ENCODE peak calls at places on chromosomes 1 and 21, in eight cellular contexts. H is gastrocnemius medialis; B is cardiac muscle cell; G is CD8-positive, alpha-beta memory T cell; R is left ventricle myocardium inferior; D is tibial nerve; T is CD4-positive, alpha-beta memory T cell; O is IMR-90. X is an unnamed sample.

GRCh38 chr1:3483801-3484444 is 29.5 kb downstream of the ARHGEF16 start:
- DNase-seq in H (no peak), B (peak; percentile 66), G (peak; percentile 22), R (no peak), D (no peak), T (peak; percentile 30), O (no peak), X (peak; percentile 44)

GRCh38 chr1:7583291-7584096 is 187.6 kb upstream of the VAMP3 start:
- DNase-seq in H (peak; percentile 3), B (no peak), G (no peak), R (no peak), D (no peak), T (no peak), O (no peak), X (no peak)

GRCh38 chr1:89274431-89274857 is 1.8 kb upstream of the GBP5 start:
- DNase-seq in H (no peak), B (no peak), G (no peak), R (no peak), D (no peak), T (peak; percentile 43), O (peak; percentile 8), X (no peak)

GRCh38 chr1:2594001-2594640 is 7.5 kb downstream of the PRXL2B start:
- DNase-seq in H (no peak), B (no peak), G (no peak), R (peak; percentile 61), D (no peak), T (no peak), O (no peak), X (peak; percentile 62)

GRCh38 chr1:213231795-213232231 is 180.8 kb downstream of the RPS6KC1 start:
- DNase-seq in H (no peak), B (no peak), G (no peak), R (no peak), D (no peak), T (no peak), O (peak; percentile 48), X (no peak)

GRCh38 chr1:169060906-169061683 is 45.4 kb upstream of the ATP1B1 start:
- DNase-seq in H (no peak), B (peak; percentile 39), G (no peak), R (no peak), D (no peak), T (no peak), O (no peak), X (no peak)

GRCh38 chr1:107298526-107298925 is 157.7 kb downstream of the NTNG1 start:
- DNase-seq in H (no peak), B (no peak), G (no peak), R (no peak), D (no peak), T (no peak), O (no peak), X (no peak)

GRCh38 chr1:203188686-203189232 is 2.3 kb upstream of the CHI3L1 start:
- DNase-seq in H (no peak), B (no peak), G (no peak), R (no peak), D (no peak), T (no peak), O (no peak), X (no peak)

GRCh38 chr1:154755858-154756730 is 114.0 kb downstream of the KCNN3 start:
- DNase-seq in H (no peak), B (no peak), G (no peak), R (no peak), D (no peak), T (no peak), O (peak; percentile 36), X (no peak)

GRCh38 chr1:93749894-93750301 is 68.3 kb upstream of the BCAR3 start:
- DNase-seq in H (no peak), B (peak; percentile 70), G (no peak), R (no peak), D (no peak), T (no peak), O (no peak), X (no peak)

DNA sequence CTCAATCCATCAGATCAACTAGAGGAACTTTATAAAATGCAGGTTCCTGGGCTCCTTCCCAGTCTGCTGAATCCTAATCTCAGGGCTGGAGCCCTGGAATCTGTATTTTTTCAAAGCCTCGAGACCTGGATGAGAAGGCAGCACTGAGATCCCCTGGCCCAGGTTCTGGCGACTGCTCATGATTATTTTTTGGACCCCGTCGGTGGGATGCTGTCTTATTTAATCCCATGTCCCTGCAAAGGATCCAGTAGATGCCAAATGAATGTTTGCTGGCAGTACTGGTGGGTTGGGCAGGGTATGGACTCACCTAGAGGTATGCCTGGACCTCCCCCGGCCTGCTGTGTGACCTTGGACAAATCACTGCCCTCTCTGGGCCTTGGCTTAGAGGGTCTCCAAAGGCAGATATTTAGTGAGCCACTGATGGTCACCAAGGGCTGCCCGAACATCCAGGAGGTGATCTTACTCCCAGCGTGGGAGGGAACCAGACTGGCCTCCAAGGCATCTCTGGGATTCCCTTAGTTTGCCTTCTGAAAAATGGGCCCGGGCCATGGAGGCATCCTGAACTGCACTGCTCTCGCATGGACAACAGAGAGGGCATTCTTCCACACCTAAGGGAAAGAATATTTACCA is 91.6 kb upstream of the RUNX3 start:
- DNase-seq in H (no peak), B (no peak), G (no peak), R (no peak), D (no peak), T (no peak), O (no peak), X (no peak)
- H3K27ac ChIP-seq in H (no peak overlapping the region), B (no peak overlapping the region), G (peak overlapping the region; percentile 41), R (no peak overlapping the region), D (peak overlapping the region; percentile 17), T (peak overlapping the region; percentile 99), O (peak overlapping the region; percentile 48), X (no peak overlapping the region)

GRCh38 chr1:153127296-153127695 is 14.0 kb upstream of the SPRR2F start:
- DNase-seq in H (no peak), B (no peak), G (no peak), R (no peak), D (no peak), T (no peak), O (no peak), X (no peak)

GRCh38 chr1:153119491-153119971 is 6.2 kb upstream of the SPRR2F start:
- DNase-seq in H (no peak), B (peak; percentile 6), G (no peak), R (no peak), D (no peak), T (no peak), O (no peak), X (no peak)

GRCh38 chr1:153125536-153125935 is 12.2 kb upstream of the SPRR2F start:
- DNase-seq in H (no peak), B (no peak), G (no peak), R (no peak), D (no peak), T (no peak), O (no peak), X (no peak)

GRCh38 chr1:153120945-153121344 is 7.6 kb upstream of the SPRR2F start:
- DNase-seq in H (no peak), B (no peak), G (no peak), R (no peak), D (no peak), T (no peak), O (no peak), X (no peak)

DNA sequence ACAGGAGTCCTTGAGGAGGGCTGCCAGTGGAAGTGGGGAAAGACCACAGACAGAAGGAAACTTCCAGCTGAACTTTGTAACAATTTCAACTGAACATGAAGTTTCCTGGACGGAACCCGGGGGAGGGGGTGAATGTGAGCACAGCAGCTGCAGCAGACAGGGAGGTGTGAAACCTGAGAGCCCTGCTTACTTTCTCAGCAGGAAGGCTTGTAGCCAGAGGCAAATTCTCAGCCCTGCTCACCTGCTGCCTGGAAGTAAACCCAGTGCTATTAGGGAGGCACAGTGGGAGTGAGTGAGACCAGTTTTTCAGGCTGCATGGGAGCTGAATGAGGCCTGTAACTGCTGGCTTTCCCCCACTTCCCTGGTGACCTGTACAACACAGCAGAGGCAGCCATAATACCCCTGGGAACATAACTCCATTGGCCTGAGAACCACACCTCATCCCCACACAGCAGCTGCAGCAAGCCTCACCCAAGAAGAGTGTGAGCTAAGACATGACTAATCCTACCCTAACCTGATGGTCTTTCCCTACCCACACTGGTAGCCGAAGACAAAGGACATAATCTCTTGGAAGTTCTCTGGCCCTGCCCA is 9.6 kb upstream of the SPRR2F start:
- DNase-seq in H (no peak), B (peak; percentile 27), G (no peak), R (no peak), D (no peak), T (no peak), O (no peak), X (peak; percentile 4)
- H3K27ac ChIP-seq in H (no peak overlapping the region), B (peak overlapping the region; percentile 51), G (no peak overlapping the region), R (no peak overlapping the region), D (no peak overlapping the region), T (no peak overlapping the region), O (no peak overlapping the region), X (no peak overlapping the region)

GRCh38 chr21:43734830-43735229 is 15.9 kb downstream of the PDXK start:
- DNase-seq in H (no peak), B (no peak), G (peak; percentile 22), R (no peak), D (peak; percentile 76), T (no peak), O (peak; percentile 67), X (peak; percentile 47)

GRCh38 chr21:43735236-43736091 is 16.5 kb downstream of the PDXK start:
- DNase-seq in H (no peak), B (no peak), G (no peak), R (no peak), D (no peak), T (no peak), O (no peak), X (no peak)

GRCh38 chr21:43737158-43737950 is 18.4 kb downstream of the PDXK start:
- DNase-seq in H (no peak), B (no peak), G (no peak), R (no peak), D (no peak), T (no peak), O (no peak), X (no peak)

GRCh38 chr21:43734131-43734634 is 15.3 kb downstream of the PDXK start:
- DNase-seq in H (no peak), B (no peak), G (no peak), R (no peak), D (no peak), T (no peak), O (no peak), X (no peak)

DNA sequence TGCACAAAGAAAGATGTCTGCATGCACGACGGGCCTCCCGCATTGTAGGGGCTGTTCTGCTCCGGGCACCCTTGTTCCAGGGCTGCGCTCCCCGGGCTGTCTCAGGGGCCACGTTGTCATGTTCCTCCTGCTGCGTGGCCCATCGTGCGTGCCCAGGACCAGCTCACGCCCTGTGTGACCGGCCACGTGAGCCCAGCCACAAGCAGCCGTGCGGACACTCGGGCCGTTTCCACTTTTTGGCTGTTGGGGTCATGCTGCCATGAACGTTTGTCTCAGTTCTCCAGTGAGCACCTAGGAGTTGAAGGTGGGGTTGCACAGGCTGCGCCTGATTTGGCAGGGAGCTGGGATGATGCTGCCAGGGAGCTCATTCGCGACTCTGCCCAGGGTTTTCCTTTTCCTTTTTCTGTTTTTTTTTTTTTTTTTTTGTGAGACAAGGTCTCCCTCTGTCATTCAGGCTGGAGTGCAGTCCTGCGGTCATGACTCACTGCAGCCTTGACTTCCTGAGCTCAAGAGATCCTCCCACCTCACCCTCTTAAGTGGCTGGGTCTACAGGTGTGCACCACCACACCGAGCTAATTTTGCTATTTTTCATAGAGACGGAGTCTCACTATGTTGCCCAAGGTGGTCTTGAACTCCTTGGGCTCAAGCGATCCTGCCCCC is 17.4 kb downstream of the PDXK start:
- DNase-seq in H (no peak), B (no peak), G (no peak), R (no peak), D (no peak), T (no peak), O (no peak), X (no peak)
- H3K27ac ChIP-seq in H (no peak overlapping the region), B (no peak overlapping the region), G (no peak overlapping the region), R (no peak overlapping the region), D (peak overlapping the region; percentile 98), T (no peak overlapping the region), O (no peak overlapping the region), X (no peak overlapping the region)

GRCh38 chr1:162206749-162207635 is 137.5 kb downstream of the NOS1AP start:
- DNase-seq in H (no peak), B (peak; percentile 56), G (no peak), R (no peak), D (no peak), T (no peak), O (no peak), X (no peak)
- H3K27ac ChIP-seq in H (no peak overlapping the region), B (no peak overlapping the region), G (no peak overlapping the region), R (peak overlapping the region; percentile 8), D (no peak overlapping the region), T (no peak overlapping the region), O (no peak overlapping the region), X (no peak overlapping the region)